ENCODE peak calls at places on chromosomes 16 and 17, in eight cellular contexts. One of them, this sample, is unnamed.

GRCh38 chr17:7289256-7290032 is 5.0 kb downstream of the YBX2 start:
- DNase-seq in adrenal gland: no peak
- DNase-seq in transverse colon: no peak
- DNase-seq in gastrocnemius medialis: peak; percentile 63
- DNase-seq in breast epithelium: no peak
- DNase-seq in thyroid gland: no peak
- DNase-seq in A549: no peak
- DNase-seq in HCT116: no peak
- DNase-seq in this sample: no peak

GRCh38 chr17:37358098-37358829 is 17.5 kb upstream of the C17orf78 start:
- DNase-seq in transverse colon: peak; percentile 57
- DNase-seq in thyroid gland: peak; percentile 69
- DNase-seq in breast epithelium: peak; percentile 32
- DNase-seq in adrenal gland: peak; percentile 73
- DNase-seq in HCT116: no peak
- DNase-seq in A549: peak; percentile 82
- DNase-seq in gastrocnemius medialis: peak; percentile 51
- DNase-seq in this sample: no peak

GRCh38 chr16:17375388-17376304 is 95.1 kb downstream of the XYLT1 start:
- DNase-seq in transverse colon: no peak
- DNase-seq in HCT116: no peak
- DNase-seq in adrenal gland: no peak
- DNase-seq in thyroid gland: no peak
- DNase-seq in gastrocnemius medialis: no peak
- DNase-seq in breast epithelium: no peak
- DNase-seq in A549: no peak
- DNase-seq in this sample: no peak

GRCh38 chr17:79811036-79811887 is 14.4 kb upstream of the CBX8 start:
- DNase-seq in A549: peak; percentile 94
- DNase-seq in transverse colon: no peak
- DNase-seq in HCT116: peak; percentile 50
- DNase-seq in gastrocnemius medialis: no peak
- DNase-seq in thyroid gland: no peak
- DNase-seq in breast epithelium: no peak
- DNase-seq in adrenal gland: no peak
- DNase-seq in this sample: no peak

GRCh38 chr16:77571463-77571862 is 136.6 kb upstream of the ADAMTS18 start:
- DNase-seq in thyroid gland: no peak
- DNase-seq in transverse colon: no peak
- DNase-seq in gastrocnemius medialis: no peak
- DNase-seq in breast epithelium: no peak
- DNase-seq in adrenal gland: no peak
- DNase-seq in HCT116: no peak
- DNase-seq in A549: no peak
- DNase-seq in this sample: no peak

GRCh38 chr17:34998205-34998604 is 17.9 kb downstream of the LIG3 start:
- DNase-seq in HCT116: peak; percentile 38
- DNase-seq in adrenal gland: peak; percentile 75
- DNase-seq in breast epithelium: peak; percentile 48
- DNase-seq in A549: peak; percentile 95
- DNase-seq in gastrocnemius medialis: peak; percentile 64
- DNase-seq in thyroid gland: peak; percentile 84
- DNase-seq in transverse colon: peak; percentile 80
- DNase-seq in this sample: peak; percentile 28

GRCh38 chr17:41717408-41718286 is 5.5 kb downstream of the GAST start:
- DNase-seq in A549: no peak
- DNase-seq in gastrocnemius medialis: no peak
- DNase-seq in breast epithelium: peak; percentile 73
- DNase-seq in transverse colon: no peak
- DNase-seq in HCT116: no peak
- DNase-seq in thyroid gland: no peak
- DNase-seq in adrenal gland: no peak
- DNase-seq in this sample: no peak

GRCh38 chr17:78249836-78250806 is 18.7 kb downstream of the TMEM235 start:
- DNase-seq in transverse colon: no peak
- DNase-seq in adrenal gland: no peak
- DNase-seq in A549: no peak
- DNase-seq in gastrocnemius medialis: no peak
- DNase-seq in breast epithelium: no peak
- DNase-seq in HCT116: no peak
- DNase-seq in thyroid gland: no peak
- DNase-seq in this sample: no peak

GRCh38 chr17:45838751-45839150 is 5.9 kb upstream of the SPPL2C start:
- DNase-seq in transverse colon: no peak
- DNase-seq in adrenal gland: no peak
- DNase-seq in gastrocnemius medialis: no peak
- DNase-seq in HCT116: no peak
- DNase-seq in breast epithelium: no peak
- DNase-seq in thyroid gland: no peak
- DNase-seq in A549: no peak
- DNase-seq in this sample: no peak

GRCh38 chr17:42179335-42179734 is 1.6 kb downstream of the KCNH4 start:
- DNase-seq in breast epithelium: no peak
- DNase-seq in thyroid gland: no peak
- DNase-seq in A549: no peak
- DNase-seq in gastrocnemius medialis: no peak
- DNase-seq in transverse colon: no peak
- DNase-seq in HCT116: no peak
- DNase-seq in adrenal gland: no peak
- DNase-seq in this sample: no peak

GRCh38 chr17:76681222-76682137 is 29.3 kb downstream of the MXRA7 start:
- DNase-seq in breast epithelium: no peak
- DNase-seq in thyroid gland: peak; percentile 77
- DNase-seq in adrenal gland: peak; percentile 81
- DNase-seq in gastrocnemius medialis: peak; percentile 44
- DNase-seq in A549: peak; percentile 84
- DNase-seq in transverse colon: peak; percentile 84
- DNase-seq in HCT116: peak; percentile 56
- DNase-seq in this sample: peak; percentile 60
- TF ChIP-seq POLR2A in breast epithelium: no peak
- TF ChIP-seq POLR2A in thyroid gland: no peak
- TF ChIP-seq POLR2A in adrenal gland: no peak
- TF ChIP-seq POLR2A in gastrocnemius medialis: no peak
- TF ChIP-seq POLR2A in A549: no peak
- TF ChIP-seq POLR2A in transverse colon: no peak
- TF ChIP-seq POLR2A in HCT116: no peak
- TF ChIP-seq POLR2A in this sample: no peak

DNA sequence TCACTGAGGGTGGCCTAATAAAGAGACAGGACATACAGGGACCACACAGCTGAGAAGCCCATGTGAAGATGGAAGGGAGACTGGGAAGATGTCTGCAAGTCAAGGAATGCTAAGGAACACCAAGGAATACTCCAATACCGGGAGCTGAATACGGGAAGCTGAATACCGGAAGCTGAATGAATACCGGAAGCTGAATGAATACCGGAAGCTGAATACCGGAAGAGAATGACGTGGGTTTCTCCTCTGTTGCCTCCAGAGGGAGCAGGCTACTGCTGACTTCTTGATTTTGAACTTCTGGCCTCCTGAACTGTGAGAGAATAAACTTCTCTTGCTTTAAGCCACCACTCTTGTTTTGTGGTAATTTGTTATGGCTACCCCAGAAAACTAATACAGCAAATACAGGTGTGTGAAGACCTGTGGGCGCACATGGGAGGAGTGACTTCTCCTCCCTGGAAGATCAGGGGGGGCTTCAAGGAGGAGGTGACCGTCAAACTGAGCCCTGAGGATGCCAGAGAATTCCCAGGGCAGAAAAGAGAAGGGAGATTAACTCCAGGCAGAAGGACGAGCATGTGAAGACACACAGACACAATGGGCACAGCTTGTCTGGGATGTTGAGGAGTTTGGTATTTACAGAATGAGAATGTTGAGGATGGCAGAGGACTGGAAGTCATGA is 259.9 kb downstream of the IRF8 start:
- DNase-seq in thyroid gland: no peak
- DNase-seq in A549: no peak
- DNase-seq in gastrocnemius medialis: no peak
- DNase-seq in breast epithelium: no peak
- DNase-seq in adrenal gland: no peak
- DNase-seq in HCT116: peak; percentile 64
- DNase-seq in transverse colon: no peak
- DNase-seq in this sample: no peak
- H3K27ac ChIP-seq in thyroid gland: no peak overlapping the region
- H3K27ac ChIP-seq in A549: no peak overlapping the region
- H3K27ac ChIP-seq in gastrocnemius medialis: no peak overlapping the region
- H3K27ac ChIP-seq in breast epithelium: no peak overlapping the region
- H3K27ac ChIP-seq in adrenal gland: no peak overlapping the region
- H3K27ac ChIP-seq in HCT116: peak overlapping the region; percentile 44
- H3K27ac ChIP-seq in transverse colon: peak overlapping the region; percentile 61
- H3K27ac ChIP-seq in this sample: no peak overlapping the region

GRCh38 chr17:49249890-49250522 is 19.4 kb upstream of the PHOSPHO1 start:
- DNase-seq in HCT116: no peak
- DNase-seq in breast epithelium: no peak
- DNase-seq in transverse colon: no peak
- DNase-seq in A549: no peak
- DNase-seq in gastrocnemius medialis: no peak
- DNase-seq in thyroid gland: no peak
- DNase-seq in adrenal gland: no peak
- DNase-seq in this sample: no peak

GRCh38 chr17:49257296-49257695 is 26.7 kb upstream of the PHOSPHO1 start:
- DNase-seq in gastrocnemius medialis: no peak
- DNase-seq in thyroid gland: peak; percentile 37
- DNase-seq in transverse colon: no peak
- DNase-seq in A549: no peak
- DNase-seq in HCT116: no peak
- DNase-seq in breast epithelium: no peak
- DNase-seq in adrenal gland: no peak
- DNase-seq in this sample: no peak

GRCh38 chr17:49249292-49249794 is 18.8 kb upstream of the PHOSPHO1 start:
- DNase-seq in thyroid gland: peak; percentile 62
- DNase-seq in HCT116: no peak
- DNase-seq in breast epithelium: no peak
- DNase-seq in transverse colon: no peak
- DNase-seq in gastrocnemius medialis: peak; percentile 43
- DNase-seq in adrenal gland: peak; percentile 41
- DNase-seq in A549: no peak
- DNase-seq in this sample: no peak

GRCh38 chr17:49252148-49252682 is 21.6 kb upstream of the PHOSPHO1 start:
- DNase-seq in thyroid gland: no peak
- DNase-seq in HCT116: no peak
- DNase-seq in A549: no peak
- DNase-seq in breast epithelium: no peak
- DNase-seq in adrenal gland: peak; percentile 86
- DNase-seq in transverse colon: no peak
- DNase-seq in gastrocnemius medialis: no peak
- DNase-seq in this sample: no peak

GRCh38 chr17:49254066-49254465 is 23.5 kb upstream of the PHOSPHO1 start:
- DNase-seq in transverse colon: no peak
- DNase-seq in thyroid gland: no peak
- DNase-seq in HCT116: no peak
- DNase-seq in gastrocnemius medialis: no peak
- DNase-seq in breast epithelium: no peak
- DNase-seq in A549: no peak
- DNase-seq in adrenal gland: no peak
- DNase-seq in this sample: no peak
- TF ChIP-seq CTCF in transverse colon: no peak
- TF ChIP-seq CTCF in thyroid gland: no peak
- TF ChIP-seq CTCF in HCT116: peak; percentile 32
- TF ChIP-seq CTCF in gastrocnemius medialis: no peak
- TF ChIP-seq CTCF in breast epithelium: no peak
- TF ChIP-seq CTCF in A549: no peak
- TF ChIP-seq CTCF in adrenal gland: no peak
- TF ChIP-seq CTCF in this sample: no peak

GRCh38 chr17:57926723-57927047 is 28.5 kb downstream of the CUEDC1 start:
- DNase-seq in adrenal gland: no peak
- DNase-seq in A549: no peak
- DNase-seq in thyroid gland: no peak
- DNase-seq in transverse colon: no peak
- DNase-seq in gastrocnemius medialis: no peak
- DNase-seq in breast epithelium: no peak
- DNase-seq in HCT116: no peak
- DNase-seq in this sample: no peak
- TF ChIP-seq POLR2A in adrenal gland: no peak
- TF ChIP-seq POLR2A in A549: no peak
- TF ChIP-seq POLR2A in thyroid gland: no peak
- TF ChIP-seq POLR2A in transverse colon: no peak
- TF ChIP-seq POLR2A in gastrocnemius medialis: no peak
- TF ChIP-seq POLR2A in breast epithelium: no peak
- TF ChIP-seq POLR2A in HCT116: no peak
- TF ChIP-seq POLR2A in this sample: no peak

GRCh38 chr16:89395150-89396142 is 94.9 kb downstream of the ANKRD11 start:
- DNase-seq in thyroid gland: peak; percentile 98
- DNase-seq in breast epithelium: peak; percentile 91
- DNase-seq in gastrocnemius medialis: peak; percentile 93
- DNase-seq in A549: peak; percentile 88
- DNase-seq in adrenal gland: peak; percentile 98
- DNase-seq in transverse colon: peak; percentile 87
- DNase-seq in HCT116: no peak
- DNase-seq in this sample: peak; percentile 88
- H3K27ac ChIP-seq in thyroid gland: peak overlapping the region; percentile 69
- H3K27ac ChIP-seq in breast epithelium: peak overlapping the region; percentile 49
- H3K27ac ChIP-seq in gastrocnemius medialis: peak overlapping the region; percentile 54
- H3K27ac ChIP-seq in A549: peak overlapping the region; percentile 46
- H3K27ac ChIP-seq in adrenal gland: peak overlapping the region; percentile 93
- H3K27ac ChIP-seq in transverse colon: peak overlapping the region; percentile 71
- H3K27ac ChIP-seq in HCT116: no peak overlapping the region
- H3K27ac ChIP-seq in this sample: peak overlapping the region; percentile 12

GRCh38 chr16:30899794-30900193 is 3.4 kb downstream of the CTF1 start:
- DNase-seq in adrenal gland: no peak
- DNase-seq in thyroid gland: no peak
- DNase-seq in HCT116: no peak
- DNase-seq in A549: no peak
- DNase-seq in breast epithelium: no peak
- DNase-seq in gastrocnemius medialis: no peak
- DNase-seq in transverse colon: no peak
- DNase-seq in this sample: no peak
- TF ChIP-seq CTCF in adrenal gland: no peak
- TF ChIP-seq CTCF in thyroid gland: no peak
- TF ChIP-seq CTCF in HCT116: no peak
- TF ChIP-seq CTCF in A549: no peak
- TF ChIP-seq CTCF in breast epithelium: no peak
- TF ChIP-seq CTCF in gastrocnemius medialis: no peak
- TF ChIP-seq CTCF in transverse colon: no peak
- TF ChIP-seq CTCF in this sample: no peak

This sample was measured in tibial nerve.